ENCODE peak calls at places on chromosomes 12 and 14, in nine cellular contexts. One of them, this sample, is unnamed.

GRCh38 chr12:19938031-19938430 is 430.3 kb upstream of the PDE3A start:
- DNase-seq in foreskin fibroblast: no peak
- DNase-seq in BJ: no peak
- DNase-seq in cardiac muscle cell: no peak
- DNase-seq in AG04450: no peak
- DNase-seq in lower leg skin: no peak
- DNase-seq in type B pancreatic cell: no peak
- DNase-seq in right lobe of liver: no peak
- DNase-seq in CD8-positive, alpha-beta T cell: no peak
- DNase-seq in this sample: no peak

GRCh38 chr12:120013659-120014380 is 24.8 kb downstream of the BICDL1 start:
- DNase-seq in BJ: no peak
- DNase-seq in foreskin fibroblast: no peak
- DNase-seq in AG04450: no peak
- DNase-seq in CD8-positive, alpha-beta T cell: peak; percentile 45
- DNase-seq in lower leg skin: no peak
- DNase-seq in cardiac muscle cell: no peak
- DNase-seq in type B pancreatic cell: no peak
- DNase-seq in right lobe of liver: no peak
- DNase-seq in this sample: no peak

GRCh38 chr12:78888583-78888982 is 24.0 kb downstream of the SYT1 start:
- DNase-seq in foreskin fibroblast: no peak
- DNase-seq in right lobe of liver: no peak
- DNase-seq in BJ: no peak
- DNase-seq in CD8-positive, alpha-beta T cell: no peak
- DNase-seq in type B pancreatic cell: no peak
- DNase-seq in cardiac muscle cell: no peak
- DNase-seq in AG04450: no peak
- DNase-seq in lower leg skin: no peak
- DNase-seq in this sample: no peak

GRCh38 chr12:106247731-106248176 is at the start of gene CKAP4:
- DNase-seq in AG04450: no peak
- DNase-seq in cardiac muscle cell: peak; percentile 93
- DNase-seq in right lobe of liver: peak; percentile 85
- DNase-seq in lower leg skin: peak; percentile 94
- DNase-seq in BJ: no peak
- DNase-seq in CD8-positive, alpha-beta T cell: peak; percentile 63
- DNase-seq in type B pancreatic cell: no peak
- DNase-seq in foreskin fibroblast: peak; percentile 93
- DNase-seq in this sample: no peak

GRCh38 chr14:105525861-105526780 is at the start of gene TMEM121:
- DNase-seq in BJ: no peak
- DNase-seq in AG04450: no peak
- DNase-seq in right lobe of liver: no peak
- DNase-seq in type B pancreatic cell: peak; percentile 72
- DNase-seq in CD8-positive, alpha-beta T cell: peak; percentile 36
- DNase-seq in cardiac muscle cell: no peak
- DNase-seq in lower leg skin: peak; percentile 87
- DNase-seq in foreskin fibroblast: peak; percentile 50
- DNase-seq in this sample: no peak

GRCh38 chr14:36227802-36228201 is 51.3 kb upstream of the PTCSC3 start:
- DNase-seq in foreskin fibroblast: no peak
- DNase-seq in type B pancreatic cell: no peak
- DNase-seq in BJ: no peak
- DNase-seq in lower leg skin: no peak
- DNase-seq in CD8-positive, alpha-beta T cell: no peak
- DNase-seq in right lobe of liver: no peak
- DNase-seq in AG04450: no peak
- DNase-seq in cardiac muscle cell: no peak
- DNase-seq in this sample: no peak

GRCh38 chr12:27937768-27938167 is 34.8 kb downstream of the PTHLH start:
- DNase-seq in AG04450: no peak
- DNase-seq in type B pancreatic cell: no peak
- DNase-seq in BJ: no peak
- DNase-seq in CD8-positive, alpha-beta T cell: no peak
- DNase-seq in foreskin fibroblast: no peak
- DNase-seq in right lobe of liver: no peak
- DNase-seq in lower leg skin: no peak
- DNase-seq in cardiac muscle cell: peak; percentile 56
- DNase-seq in this sample: no peak

GRCh38 chr14:89771251-89771650 is 183.3 kb downstream of the EFCAB11 start:
- DNase-seq in BJ: no peak
- DNase-seq in foreskin fibroblast: peak; percentile 17
- DNase-seq in AG04450: peak; percentile 58
- DNase-seq in right lobe of liver: no peak
- DNase-seq in type B pancreatic cell: no peak
- DNase-seq in cardiac muscle cell: peak; percentile 42
- DNase-seq in CD8-positive, alpha-beta T cell: no peak
- DNase-seq in lower leg skin: no peak
- DNase-seq in this sample: no peak

DNA sequence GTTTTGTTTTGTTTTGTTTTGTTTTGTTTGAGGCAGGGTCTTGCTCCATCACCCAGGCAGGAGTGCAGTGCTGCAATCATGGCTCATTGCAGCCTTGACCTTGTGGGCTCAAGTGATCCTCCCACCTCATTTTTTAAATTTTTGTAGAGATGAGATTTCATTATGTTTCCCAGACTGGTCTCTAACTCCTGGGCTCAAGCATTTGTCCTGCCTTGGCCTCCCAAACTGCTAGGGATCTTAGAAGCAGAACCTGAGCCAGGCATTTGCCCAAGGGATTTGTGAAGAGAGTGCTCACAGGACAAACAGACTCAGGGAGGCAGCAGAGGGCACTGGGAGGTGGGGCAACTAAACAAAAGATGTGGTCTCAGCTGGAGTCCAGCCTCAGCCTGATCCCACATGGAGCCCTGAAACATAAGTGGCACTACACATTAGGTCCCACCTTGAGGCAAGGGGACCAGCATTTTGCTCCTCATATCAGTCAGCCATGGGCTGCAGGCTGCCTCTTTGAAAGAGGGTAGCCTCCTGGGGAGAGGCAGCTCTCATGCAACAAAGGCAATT is 86.2 kb upstream of the CMKLR1 start:
- DNase-seq in CD8-positive, alpha-beta T cell: no peak
- DNase-seq in BJ: no peak
- DNase-seq in AG04450: no peak
- DNase-seq in right lobe of liver: no peak
- DNase-seq in cardiac muscle cell: peak; percentile 13
- DNase-seq in lower leg skin: no peak
- DNase-seq in type B pancreatic cell: no peak
- DNase-seq in foreskin fibroblast: no peak
- DNase-seq in this sample: no peak
- TF ChIP-seq CTCF in CD8-positive, alpha-beta T cell: no peak
- TF ChIP-seq CTCF in BJ: no peak
- TF ChIP-seq CTCF in AG04450: no peak
- TF ChIP-seq CTCF in right lobe of liver: no peak
- TF ChIP-seq CTCF in cardiac muscle cell: no peak
- TF ChIP-seq CTCF in lower leg skin: no peak
- TF ChIP-seq CTCF in type B pancreatic cell: no peak
- TF ChIP-seq CTCF in foreskin fibroblast: no peak
- TF ChIP-seq CTCF in this sample: no peak

DNA sequence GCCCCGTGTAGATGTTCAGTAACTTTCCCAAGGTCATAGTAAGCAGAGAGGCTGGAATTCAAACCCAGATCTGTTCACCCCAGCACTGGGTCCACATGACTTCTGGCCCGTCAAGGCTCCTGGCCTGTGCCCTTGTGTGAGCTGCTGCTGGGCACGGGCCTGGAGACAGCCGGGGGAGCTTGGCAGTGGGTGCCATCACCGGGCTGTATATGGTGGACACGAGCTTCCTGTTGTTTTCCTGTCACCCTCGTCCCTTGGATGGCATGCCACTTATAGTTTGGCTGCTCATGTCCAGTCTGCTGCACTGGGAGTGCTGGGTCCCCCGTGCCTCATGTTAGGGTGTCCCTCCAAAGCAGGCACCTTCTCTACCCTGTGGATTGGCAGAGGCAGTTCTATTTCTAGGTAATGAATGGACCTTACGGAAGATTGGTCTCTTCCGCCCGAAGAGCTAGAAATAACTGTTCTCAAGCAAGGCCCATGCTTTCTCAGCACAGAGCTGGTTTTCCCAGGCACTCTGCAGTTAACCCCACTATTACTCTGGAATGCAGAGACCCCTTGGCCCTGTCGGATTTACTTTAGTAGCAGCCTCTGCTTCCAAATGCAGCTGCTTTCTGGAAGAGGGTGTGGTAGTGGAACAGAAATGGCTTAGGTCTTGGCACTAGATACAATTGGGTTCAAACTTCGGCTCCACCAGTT is 44.3 kb downstream of the ELK3 start:
- DNase-seq in lower leg skin: peak; percentile 85
- DNase-seq in foreskin fibroblast: no peak
- DNase-seq in right lobe of liver: no peak
- DNase-seq in CD8-positive, alpha-beta T cell: no peak
- DNase-seq in cardiac muscle cell: no peak
- DNase-seq in type B pancreatic cell: no peak
- DNase-seq in BJ: no peak
- DNase-seq in AG04450: no peak
- DNase-seq in this sample: no peak
- TF ChIP-seq CTCF in lower leg skin: no peak
- TF ChIP-seq CTCF in foreskin fibroblast: no peak
- TF ChIP-seq CTCF in right lobe of liver: no peak
- TF ChIP-seq CTCF in CD8-positive, alpha-beta T cell: no peak
- TF ChIP-seq CTCF in cardiac muscle cell: no peak
- TF ChIP-seq CTCF in type B pancreatic cell: no peak
- TF ChIP-seq CTCF in BJ: no peak
- TF ChIP-seq CTCF in AG04450: no peak
- TF ChIP-seq CTCF in this sample: no peak

GRCh38 chr12:3313066-3313465 is 177.9 kb upstream of the PRMT8 start:
- DNase-seq in BJ: peak; percentile 75
- DNase-seq in type B pancreatic cell: no peak
- DNase-seq in foreskin fibroblast: peak; percentile 72
- DNase-seq in AG04450: peak; percentile 57
- DNase-seq in cardiac muscle cell: no peak
- DNase-seq in lower leg skin: no peak
- DNase-seq in CD8-positive, alpha-beta T cell: no peak
- DNase-seq in right lobe of liver: no peak
- DNase-seq in this sample: peak; percentile 47

GRCh38 chr12:3315201-3315661 is 175.8 kb upstream of the PRMT8 start:
- DNase-seq in AG04450: peak; percentile 73
- DNase-seq in lower leg skin: no peak
- DNase-seq in BJ: peak; percentile 50
- DNase-seq in CD8-positive, alpha-beta T cell: no peak
- DNase-seq in right lobe of liver: no peak
- DNase-seq in cardiac muscle cell: peak; percentile 65
- DNase-seq in foreskin fibroblast: peak; percentile 70
- DNase-seq in type B pancreatic cell: no peak
- DNase-seq in this sample: no peak

GRCh38 chr12:3311491-3312103 is 179.4 kb upstream of the PRMT8 start:
- DNase-seq in cardiac muscle cell: no peak
- DNase-seq in CD8-positive, alpha-beta T cell: no peak
- DNase-seq in foreskin fibroblast: no peak
- DNase-seq in AG04450: no peak
- DNase-seq in right lobe of liver: no peak
- DNase-seq in lower leg skin: no peak
- DNase-seq in type B pancreatic cell: no peak
- DNase-seq in BJ: no peak
- DNase-seq in this sample: no peak

GRCh38 chr12:3314306-3314663 is 176.7 kb upstream of the PRMT8 start:
- DNase-seq in BJ: no peak
- DNase-seq in cardiac muscle cell: no peak
- DNase-seq in type B pancreatic cell: no peak
- DNase-seq in right lobe of liver: no peak
- DNase-seq in CD8-positive, alpha-beta T cell: no peak
- DNase-seq in lower leg skin: no peak
- DNase-seq in foreskin fibroblast: no peak
- DNase-seq in AG04450: no peak
- DNase-seq in this sample: no peak

DNA sequence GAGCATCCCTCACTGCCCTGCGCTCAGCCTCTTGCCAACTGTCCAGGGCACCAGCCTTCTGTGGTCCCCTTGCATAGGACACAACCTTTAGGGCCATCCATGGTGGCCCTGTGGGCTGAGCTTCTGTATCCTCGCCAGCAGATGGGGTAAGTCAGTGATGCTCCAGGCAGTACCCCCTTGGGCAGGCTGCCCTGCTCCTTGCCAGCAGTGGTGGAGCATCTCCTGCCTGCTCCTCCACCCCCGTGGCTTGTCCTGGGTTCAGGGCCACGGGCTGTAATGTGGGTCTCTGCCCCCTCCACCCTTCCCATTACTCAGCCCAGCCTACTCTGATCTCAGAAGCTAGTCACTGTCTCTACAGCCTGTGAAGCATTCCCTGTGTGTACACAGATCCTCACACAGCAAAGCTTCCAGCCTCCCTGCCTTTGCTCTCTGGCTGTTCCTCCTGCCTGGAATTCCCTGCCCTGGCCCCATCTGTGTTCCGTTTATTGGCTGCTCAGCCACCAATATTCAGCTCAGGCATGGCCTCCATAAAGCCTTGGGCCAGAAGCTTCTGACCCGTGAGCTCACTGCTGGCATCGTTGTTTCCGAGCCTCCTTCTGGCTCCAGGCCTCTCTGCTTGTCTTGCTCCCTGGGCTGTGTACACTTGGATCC is 177.2 kb upstream of the PRMT8 start:
- DNase-seq in lower leg skin: no peak
- DNase-seq in type B pancreatic cell: no peak
- DNase-seq in AG04450: no peak
- DNase-seq in cardiac muscle cell: peak; percentile 19
- DNase-seq in BJ: no peak
- DNase-seq in foreskin fibroblast: peak; percentile 57
- DNase-seq in CD8-positive, alpha-beta T cell: peak; percentile 25
- DNase-seq in right lobe of liver: no peak
- DNase-seq in this sample: no peak
- TF ChIP-seq CTCF in lower leg skin: no peak
- TF ChIP-seq CTCF in type B pancreatic cell: peak; percentile 70
- TF ChIP-seq CTCF in AG04450: peak; percentile 47
- TF ChIP-seq CTCF in cardiac muscle cell: peak; percentile 36
- TF ChIP-seq CTCF in BJ: peak; percentile 54
- TF ChIP-seq CTCF in foreskin fibroblast: peak; percentile 38
- TF ChIP-seq CTCF in CD8-positive, alpha-beta T cell: no peak
- TF ChIP-seq CTCF in right lobe of liver: peak; percentile 26
- TF ChIP-seq CTCF in this sample: peak; percentile 47

GRCh38 chr12:131779027-131779426 is 49.2 kb upstream of the MMP17 start:
- DNase-seq in BJ: no peak
- DNase-seq in type B pancreatic cell: no peak
- DNase-seq in lower leg skin: no peak
- DNase-seq in right lobe of liver: no peak
- DNase-seq in CD8-positive, alpha-beta T cell: no peak
- DNase-seq in foreskin fibroblast: no peak
- DNase-seq in cardiac muscle cell: no peak
- DNase-seq in AG04450: no peak
- DNase-seq in this sample: no peak

GRCh38 chr12:131773582-131774221 is 54.5 kb upstream of the MMP17 start:
- DNase-seq in lower leg skin: no peak
- DNase-seq in right lobe of liver: no peak
- DNase-seq in type B pancreatic cell: no peak
- DNase-seq in CD8-positive, alpha-beta T cell: peak; percentile 13
- DNase-seq in cardiac muscle cell: no peak
- DNase-seq in foreskin fibroblast: no peak
- DNase-seq in BJ: no peak
- DNase-seq in AG04450: no peak
- DNase-seq in this sample: no peak

GRCh38 chr12:131775124-131775903 is 52.9 kb upstream of the MMP17 start:
- DNase-seq in foreskin fibroblast: no peak
- DNase-seq in cardiac muscle cell: no peak
- DNase-seq in BJ: no peak
- DNase-seq in CD8-positive, alpha-beta T cell: no peak
- DNase-seq in right lobe of liver: no peak
- DNase-seq in type B pancreatic cell: no peak
- DNase-seq in lower leg skin: no peak
- DNase-seq in AG04450: no peak
- DNase-seq in this sample: no peak

GRCh38 chr12:131774576-131774975 is 53.6 kb upstream of the MMP17 start:
- DNase-seq in foreskin fibroblast: no peak
- DNase-seq in AG04450: no peak
- DNase-seq in BJ: no peak
- DNase-seq in CD8-positive, alpha-beta T cell: no peak
- DNase-seq in lower leg skin: no peak
- DNase-seq in right lobe of liver: no peak
- DNase-seq in type B pancreatic cell: no peak
- DNase-seq in cardiac muscle cell: no peak
- DNase-seq in this sample: no peak

DNA sequence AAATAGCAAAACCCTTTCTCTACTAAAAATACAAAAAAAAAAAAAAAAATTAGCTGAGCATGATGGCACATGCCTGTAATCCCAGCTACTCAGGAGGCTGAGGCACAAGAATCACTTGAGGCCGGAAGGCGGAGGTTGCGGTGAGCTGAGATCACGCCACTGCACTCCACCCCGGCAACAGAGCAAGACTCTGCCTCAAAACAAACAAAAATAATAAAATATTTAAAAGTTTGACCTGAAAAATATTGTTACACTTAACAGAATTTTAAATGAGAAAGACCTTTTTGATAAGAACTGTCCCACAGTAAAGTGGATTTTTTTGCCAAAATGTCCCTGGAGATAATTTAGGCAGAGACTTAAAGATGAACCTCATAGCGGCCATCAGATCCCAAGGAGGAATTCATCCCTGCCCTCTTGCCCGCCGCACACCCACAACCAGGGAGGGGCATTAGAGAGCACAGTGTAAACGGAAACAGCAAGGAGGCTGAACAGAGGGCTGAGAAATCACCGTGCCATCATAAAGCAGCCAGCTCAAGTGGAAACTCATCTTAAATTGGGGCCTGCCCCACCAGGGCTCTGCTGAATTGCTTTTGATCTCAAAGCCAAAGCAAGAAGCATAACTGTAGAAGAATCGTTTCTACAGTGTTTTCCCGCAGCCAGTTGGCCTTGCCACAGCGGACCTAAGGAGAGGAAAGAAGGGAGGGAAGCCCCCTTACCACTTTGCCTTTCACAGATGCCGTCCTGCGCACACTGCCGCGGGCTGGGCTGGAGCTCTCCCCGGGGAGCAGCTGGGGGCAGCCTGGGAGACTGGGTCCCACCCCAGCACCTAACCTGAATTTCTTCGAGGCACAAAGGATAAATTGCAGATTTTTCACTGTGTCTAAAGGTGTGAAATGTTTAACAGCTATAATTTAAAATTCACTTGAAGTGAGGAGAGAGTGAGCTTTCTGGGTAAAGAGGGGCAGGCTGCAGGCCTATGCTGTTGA is 52.0 kb upstream of the MMP17 start:
- DNase-seq in BJ: no peak
- DNase-seq in foreskin fibroblast: no peak
- DNase-seq in type B pancreatic cell: no peak
- DNase-seq in AG04450: no peak
- DNase-seq in CD8-positive, alpha-beta T cell: no peak
- DNase-seq in right lobe of liver: no peak
- DNase-seq in cardiac muscle cell: no peak
- DNase-seq in lower leg skin: no peak
- DNase-seq in this sample: no peak
- TF ChIP-seq CTCF in BJ: no peak
- TF ChIP-seq CTCF in foreskin fibroblast: no peak
- TF ChIP-seq CTCF in type B pancreatic cell: no peak
- TF ChIP-seq CTCF in AG04450: no peak
- TF ChIP-seq CTCF in CD8-positive, alpha-beta T cell: no peak
- TF ChIP-seq CTCF in right lobe of liver: no peak
- TF ChIP-seq CTCF in cardiac muscle cell: no peak
- TF ChIP-seq CTCF in lower leg skin: no peak
- TF ChIP-seq CTCF in this sample: no peak

This sample was measured in AG04449.